ENCODE peak calls at places on chromosomes 2 and 18, in ten cellular contexts. I, D, P, T, X, H, U, M, J and L are unnamed samples.

GRCh38 chr2:69567157-69567908 is 76.2 kb downstream of the AAK1 start:
- DNase-seq in X (peak), P (peak), U (peak), D (no peak), M (peak), J (peak), I (peak), T (peak), H (no peak), L (no peak)

GRCh38 chr18:24766376-24766775 is 305.9 kb downstream of the HRH4 start:
- DNase-seq in P (no peak), X (no peak), H (no peak), J (no peak), I (peak), T (no peak), U (peak), D (no peak), M (peak), L (peak)

GRCh38 chr2:54579682-54580349 is 123.7 kb downstream of the SPTBN1 start:
- DNase-seq in P (no peak), J (peak), H (no peak), X (no peak), I (no peak), T (no peak), U (no peak), D (no peak), M (no peak), L (no peak)

GRCh38 chr2:231047922-231048544 is 8.6 kb upstream of the PSMD1 start:
- DNase-seq in D (no peak), U (no peak), H (no peak), X (no peak), I (no peak), P (no peak), T (no peak), M (no peak), J (no peak), L (no peak)

GRCh38 chr2:159427048-159427447 is 140.5 kb upstream of the WDSUB1 start:
- DNase-seq in I (no peak), M (no peak), U (no peak), P (no peak), D (no peak), J (no peak), T (no peak), X (no peak), H (no peak), L (no peak)

GRCh38 chr2:53129851-53130250 is 637.8 kb upstream of the CHAC2 start:
- DNase-seq in H (peak), T (peak), X (peak), P (peak), U (peak), D (no peak), J (no peak), M (peak), I (peak), L (peak)

GRCh38 chr18:48663931-48664847 is 125.4 kb downstream of the CTIF start:
- DNase-seq in J (peak), M (no peak), T (peak), I (peak), X (peak), H (peak), D (peak), P (no peak), U (peak), L (peak)

GRCh38 chr18:46756559-46757201 is at the start of gene ST8SIA5:
- DNase-seq in T (no peak), D (peak), U (no peak), J (no peak), M (no peak), I (no peak), X (no peak), H (no peak), P (no peak), L (no peak)

GRCh38 chr18:62037989-62038778 is 145.4 kb upstream of the RNF152 start:
- DNase-seq in M (no peak), U (peak), X (peak), J (no peak), P (no peak), T (no peak), D (no peak), I (peak), H (peak), L (no peak)

GRCh38 chr2:173076557-173077345 is 1.1 kb downstream of the MAP3K20 start:
- DNase-seq in I (peak), H (peak), U (peak), J (no peak), M (no peak), D (no peak), X (peak), P (no peak), T (peak), L (no peak)

GRCh38 chr2:225495706-225496105 is 96.2 kb downstream of the NYAP2 start:
- DNase-seq in J (no peak), U (no peak), M (no peak), D (no peak), I (no peak), X (no peak), H (no peak), T (no peak), P (no peak), L (no peak)

GRCh38 chr2:174004900-174005605 is 39.9 kb upstream of the SP3 start:
- DNase-seq in X (peak), J (no peak), P (no peak), H (peak), D (no peak), T (no peak), I (peak), U (peak), M (peak), L (no peak)

GRCh38 chr18:72823345-72823744 is 44.4 kb downstream of the NETO1 start:
- DNase-seq in M (no peak), X (no peak), J (no peak), T (no peak), I (no peak), U (no peak), D (no peak), H (no peak), P (no peak), L (no peak)

GRCh38 chr2:233814063-233814435 is 35.9 kb downstream of the MROH2A start:
- DNase-seq in U (peak), X (peak), T (peak), J (peak), D (no peak), P (no peak), M (no peak), I (peak), H (no peak), L (no peak)

GRCh38 chr2:49616800-49617199 is 462.5 kb upstream of the FSHR start:
- DNase-seq in T (no peak), M (no peak), H (no peak), P (no peak), D (no peak), J (no peak), U (peak), I (peak), X (peak), L (no peak)

GRCh38 chr2:49621014-49621413 is 466.7 kb upstream of the FSHR start:
- DNase-seq in X (no peak), U (no peak), I (no peak), M (no peak), P (no peak), J (no peak), D (no peak), H (no peak), T (no peak), L (no peak)

DNA sequence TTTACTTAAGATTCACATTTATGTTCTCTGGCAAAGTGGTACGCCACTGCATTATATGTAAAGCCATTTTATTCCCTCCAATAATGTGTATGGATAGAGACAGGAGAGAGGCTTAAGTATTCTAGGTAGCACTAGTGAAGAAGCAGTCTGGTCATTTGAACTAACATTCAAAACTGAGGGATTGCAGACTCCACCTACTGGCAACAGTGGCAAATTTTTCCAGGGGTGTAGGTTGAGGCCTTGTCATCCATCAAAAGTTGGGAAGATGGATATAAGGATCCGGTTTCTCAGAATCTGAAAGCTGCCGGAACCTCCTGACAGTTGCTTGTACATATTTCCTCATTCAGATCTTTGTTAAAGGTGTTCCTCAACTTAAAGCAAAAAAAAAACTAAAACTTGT is 465.5 kb upstream of the FSHR start:
- DNase-seq in P (no peak), M (no peak), X (no peak), H (no peak), J (no peak), T (no peak), U (no peak), D (no peak), I (no peak), L (no peak)
- TF ChIP-seq CTCF in P (no peak), M (no peak), X (no peak), H (no peak), J (no peak), T (no peak), U (peak), D (no peak), I (no peak), L (no peak)

DNA sequence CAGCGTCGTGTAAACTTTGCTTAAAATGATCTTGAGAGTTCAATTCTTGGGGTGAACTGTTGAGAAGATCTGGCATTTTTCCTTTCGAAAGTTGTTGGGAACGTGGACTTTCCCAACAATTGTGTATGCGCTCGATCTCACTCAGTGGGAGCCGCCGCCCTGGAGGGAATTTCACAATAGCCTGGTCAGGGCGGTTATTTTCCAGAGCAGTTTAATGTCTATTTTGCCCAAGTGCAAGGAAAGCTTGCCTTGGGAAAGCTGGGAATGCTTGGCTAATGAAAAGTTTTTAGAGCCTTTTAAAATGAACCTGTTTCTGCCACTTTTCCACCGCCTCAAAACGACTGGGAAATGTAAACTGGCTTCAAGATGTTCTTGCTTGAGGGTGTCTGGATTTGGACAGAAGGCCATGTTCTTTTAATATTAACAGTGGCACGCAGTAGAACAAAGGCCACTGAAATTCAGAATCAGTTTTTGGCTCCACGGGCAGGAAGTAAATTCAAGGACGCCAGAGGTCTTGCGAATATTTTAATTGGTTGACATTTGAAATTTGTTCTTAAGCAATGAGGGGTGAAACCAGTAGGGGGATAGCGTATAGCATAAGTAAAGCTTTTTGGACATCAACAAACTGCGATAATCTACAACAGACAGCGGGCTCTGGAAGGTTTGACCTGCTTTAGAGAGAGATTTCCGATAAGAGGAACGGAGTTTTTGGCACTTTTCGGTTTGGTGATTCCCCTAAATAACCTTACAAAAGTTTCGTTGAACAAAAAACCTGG is 1.2 kb downstream of the CFLAR start:
- DNase-seq in J (peak), T (peak), I (peak), M (peak), H (peak), X (peak), D (no peak), P (no peak), U (peak), L (peak)
- TF ChIP-seq CTCF in J (peak), T (peak), I (peak), M (peak), H (peak), X (peak), D (no peak), P (peak), U (peak), L (peak)

GRCh38 chr2:197079832-197080555 is 153.5 kb upstream of the PGAP1 start:
- DNase-seq in U (peak), M (no peak), T (no peak), D (no peak), J (no peak), H (peak), I (peak), P (no peak), X (no peak), L (no peak)

GRCh38 chr2:197079414-197079813 is 152.9 kb upstream of the PGAP1 start:
- DNase-seq in D (no peak), X (no peak), T (no peak), P (no peak), M (no peak), J (no peak), U (no peak), H (no peak), I (peak), L (no peak)

GRCh38 chr2:197076652-197077051 is 150.1 kb upstream of the PGAP1 start:
- DNase-seq in H (no peak), X (no peak), I (no peak), U (no peak), J (no peak), M (no peak), T (no peak), P (no peak), D (no peak), L (no peak)

GRCh38 chr2:197077336-197077735 is 150.8 kb upstream of the PGAP1 start:
- DNase-seq in J (no peak), M (no peak), U (no peak), X (no peak), T (no peak), P (no peak), I (no peak), D (no peak), H (no peak), L (no peak)

DNA sequence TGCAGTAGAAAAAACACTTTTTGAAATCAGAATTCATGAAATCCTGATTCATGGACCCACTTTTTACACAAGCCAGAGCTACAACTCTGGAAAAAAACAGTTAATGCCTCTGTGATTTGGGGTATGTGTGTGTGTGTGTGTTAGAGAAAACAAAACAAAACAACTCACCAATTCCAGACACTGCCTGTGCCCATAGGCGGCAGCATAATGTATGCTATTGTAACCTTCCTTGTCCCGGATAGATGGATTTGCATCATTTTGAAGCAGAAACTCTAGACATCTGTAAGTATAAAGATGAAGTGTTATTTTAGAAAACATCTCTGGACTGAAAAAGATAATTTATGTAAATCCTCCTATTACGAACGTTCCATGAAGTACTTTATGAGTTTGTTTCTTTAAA is 152.0 kb upstream of the PGAP1 start:
- DNase-seq in M (no peak), D (no peak), I (peak), X (peak), P (no peak), U (no peak), T (no peak), J (no peak), H (no peak), L (no peak)
- TF ChIP-seq CTCF in M (no peak), D (no peak), I (no peak), X (peak), P (no peak), U (no peak), T (no peak), J (no peak), H (peak), L (no peak)

GRCh38 chr18:63181706-63182105 is 137.9 kb downstream of the BCL2 start:
- DNase-seq in T (no peak), D (no peak), U (no peak), J (no peak), H (no peak), M (no peak), P (no peak), I (no peak), X (no peak), L (no peak)
- TF ChIP-seq CTCF in T (no peak), D (no peak), U (no peak), J (no peak), H (no peak), M (no peak), P (no peak), I (no peak), X (no peak), L (no peak)

DNA sequence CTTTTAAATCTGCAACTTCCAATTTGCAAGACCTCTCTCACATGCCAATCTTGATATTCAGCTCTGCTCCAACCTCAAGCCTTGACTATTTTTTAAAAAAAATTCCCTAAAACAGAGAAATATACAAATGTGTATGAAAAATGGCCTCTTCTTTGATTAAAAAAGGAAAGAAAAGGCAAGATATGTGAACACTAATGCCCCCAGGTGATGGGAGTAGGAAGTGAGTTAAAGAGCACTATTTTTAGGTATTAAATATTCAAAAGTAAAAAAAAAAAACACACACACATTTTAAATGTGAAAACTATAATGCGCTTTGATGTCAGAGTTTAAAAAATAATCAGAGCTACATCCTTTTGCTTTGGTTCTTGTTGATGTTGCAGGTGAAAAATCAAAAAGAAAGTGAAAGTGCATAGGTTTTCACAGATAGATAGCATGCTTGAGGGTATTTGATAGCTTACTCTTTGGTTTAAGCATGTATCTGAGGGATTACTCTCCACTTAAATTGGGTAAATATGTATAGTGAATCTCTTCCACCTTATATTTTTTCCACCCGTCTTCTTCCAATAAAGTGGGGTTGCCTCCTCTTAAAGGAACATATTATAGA is 406.0 kb upstream of the POU3F3 start:
- DNase-seq in D (no peak), J (no peak), I (no peak), P (no peak), H (no peak), M (no peak), X (no peak), T (no peak), U (no peak), L (no peak)
- TF ChIP-seq CTCF in D (no peak), J (peak), I (no peak), P (no peak), H (no peak), M (no peak), X (no peak), T (no peak), U (no peak), L (no peak)

GRCh38 chr2:115165529-115166109 is 723.2 kb downstream of the DPP10 start:
- DNase-seq in P (no peak), I (peak), J (no peak), U (peak), T (peak), M (no peak), H (peak), D (no peak), X (peak), L (no peak)
- TF ChIP-seq CTCF in P (no peak), I (peak), J (peak), U (peak), T (peak), M (peak), H (peak), D (no peak), X (peak), L (peak)

GRCh38 chr2:165870346-165870745 is 76.3 kb upstream of the GALNT3 start:
- DNase-seq in M (no peak), D (no peak), P (no peak), J (no peak), U (no peak), H (no peak), X (no peak), T (no peak), I (no peak), L (no peak)
- TF ChIP-seq CTCF in M (no peak), D (no peak), P (no peak), J (no peak), U (no peak), H (no peak), X (no peak), T (no peak), I (no peak), L (no peak)

GRCh38 chr2:27977623-27978312 is 87.2 kb downstream of the BABAM2 start:
- DNase-seq in U (peak), H (peak), I (peak), M (peak), X (peak), T (peak), J (no peak), P (peak), D (no peak), L (peak)

GRCh38 chr2:27972311-27972710 is 81.8 kb downstream of the BABAM2 start:
- DNase-seq in P (no peak), M (no peak), T (no peak), U (no peak), X (no peak), D (no peak), I (no peak), J (no peak), H (no peak), L (no peak)

GRCh38 chr2:27973592-27973991 is 83.1 kb downstream of the BABAM2 start:
- DNase-seq in D (no peak), J (no peak), I (no peak), U (no peak), X (peak), T (no peak), P (no peak), M (peak), H (no peak), L (no peak)
- TF ChIP-seq CTCF in D (no peak), J (peak), I (peak), U (peak), X (peak), T (no peak), P (peak), M (no peak), H (peak), L (peak)